ENCODE peak calls at places on chromosomes 7 and 10, in five cellular contexts. F is CD8-positive, alpha-beta T cell; P is cardiac muscle cell; Q is left ventricle myocardium inferior; A is ascending aorta. C is an unnamed sample.

GRCh38 chr7:84548366-84549085 is 353.9 kb upstream of the SEMA3A start:
- DNase-seq in F (no peak), P (peak; percentile 48), Q (no peak), A (no peak), C (peak; percentile 22)

GRCh38 chr7:22350466-22351328 is 6.3 kb downstream of the RAPGEF5 start:
- DNase-seq in F (no peak), P (peak; percentile 45), Q (no peak), A (no peak), C (peak; percentile 76)

GRCh38 chr7:50598455-50599343 is 33.5 kb upstream of the DDC start:
- DNase-seq in F (no peak), P (no peak), Q (no peak), A (no peak), C (no peak)

GRCh38 chr7:32957326-32958045 is at the start of gene FKBP9:
- DNase-seq in F (no peak), P (peak; percentile 94), Q (peak; percentile 86), A (peak; percentile 84), C (peak; percentile 53)

GRCh38 chr10:62466590-62466989 is 92.4 kb downstream of the ZNF365 start:
- DNase-seq in F (no peak), P (no peak), Q (no peak), A (no peak), C (no peak)

GRCh38 chr7:43119371-43120069 is 7.1 kb downstream of the HECW1 start:
- DNase-seq in F (no peak), P (peak; percentile 79), Q (no peak), A (no peak), C (peak; percentile 77)

GRCh38 chr10:28719789-28720436 is 42.6 kb downstream of the BAMBI start:
- DNase-seq in F (no peak), P (peak; percentile 73), Q (no peak), A (no peak), C (no peak)

GRCh38 chr10:132249824-132250375 is 57.9 kb downstream of the STK32C start:
- DNase-seq in F (no peak), P (peak; percentile 33), Q (no peak), A (no peak), C (no peak)

GRCh38 chr10:71270301-71270777 is 48.7 kb upstream of the SLC29A3 start:
- DNase-seq in F (no peak), P (peak; percentile 85), Q (no peak), A (no peak), C (peak; percentile 78)

GRCh38 chr7:144437370-144438191 is 34.1 kb upstream of the NOBOX start:
- DNase-seq in F (peak; percentile 1), P (peak; percentile 84), Q (no peak), A (peak; percentile 65), C (peak; percentile 86)

GRCh38 chr7:30921540-30921930 is 9.9 kb downstream of the AQP1 start:
- DNase-seq in F (no peak), P (no peak), Q (peak; percentile 13), A (no peak), C (no peak)

GRCh38 chr7:138935438-138936079 is 45.6 kb downstream of the KIAA1549 start:
- DNase-seq in F (no peak), P (peak; percentile 69), Q (no peak), A (no peak), C (peak; percentile 86)

GRCh38 chr7:80764132-80764531 is 125.7 kb downstream of the CD36 start:
- DNase-seq in F (no peak), P (no peak), Q (no peak), A (no peak), C (no peak)

GRCh38 chr10:131576341-131577177 is 265.0 kb upstream of the TCERG1L start:
- DNase-seq in F (no peak), P (no peak), Q (no peak), A (peak; percentile 41), C (no peak)

GRCh38 chr10:94780844-94781243 is 18.4 kb downstream of the CYP2C19 start:
- DNase-seq in F (no peak), P (no peak), Q (no peak), A (no peak), C (no peak)

GRCh38 chr7:36868727-36869411 is 144.6 kb upstream of the AOAH start:
- DNase-seq in F (no peak), P (no peak), Q (no peak), A (no peak), C (no peak)

GRCh38 chr7:114026486-114027089 is 107.8 kb upstream of the PPP1R3A start:
- DNase-seq in F (no peak), P (peak; percentile 68), Q (no peak), A (no peak), C (peak; percentile 41)

GRCh38 chr10:23994459-23995046 is 214.4 kb upstream of the KIAA1217 start:
- DNase-seq in F (no peak), P (peak; percentile 69), Q (peak; percentile 36), A (peak; percentile 69), C (peak; percentile 44)

GRCh38 chr7:148930335-148930734 is 46.2 kb upstream of the EZH2 start:
- DNase-seq in F (no peak), P (no peak), Q (no peak), A (no peak), C (no peak)

GRCh38 chr7:6121141-6121540 is 90.0 kb downstream of the ANKRD61 start:
- DNase-seq in F (no peak), P (peak; percentile 8), Q (no peak), A (no peak), C (peak; percentile 13)

GRCh38 chr7:6116216-6116615 is 85.0 kb downstream of the ANKRD61 start:
- DNase-seq in F (no peak), P (no peak), Q (no peak), A (no peak), C (no peak)

GRCh38 chr7:6117533-6117932 is 86.4 kb downstream of the ANKRD61 start:
- DNase-seq in F (no peak), P (no peak), Q (no peak), A (no peak), C (no peak)
- H3K36me3 ChIP-seq in F (peaks cover 27% of the 10 kb centered on the region), P (peaks cover 38% of the 10 kb centered on the region), Q (peaks cover 87% of the 10 kb centered on the region), A (peaks cover 84% of the 10 kb centered on the region), C (peaks cover 53% of the 10 kb centered on the region)

GRCh38 chr7:73622527-73622908 is 1.8 kb downstream of the MLXIPL start:
- DNase-seq in F (no peak), P (no peak), Q (no peak), A (no peak), C (no peak)
- H3K27me3 ChIP-seq in F (peaks cover 27% of the 10 kb centered on the region), P (peaks cover 44% of the 10 kb centered on the region), Q (peaks cover 69% of the 10 kb centered on the region), A (peaks cover 22% of the 10 kb centered on the region), C (peaks cover 43% of the 10 kb centered on the region)

GRCh38 chr7:5332579-5332978 is 49.8 kb downstream of the SLC29A4 start:
- DNase-seq in F (no peak), P (no peak), Q (no peak), A (no peak), C (no peak)
- H3K36me3 ChIP-seq in F (peaks cover 11% of the 10 kb centered on the region), P (peaks cover 34% of the 10 kb centered on the region), Q (peaks cover 83% of the 10 kb centered on the region), A (peaks cover 92% of the 10 kb centered on the region), C (peaks cover 23% of the 10 kb centered on the region)

DNA sequence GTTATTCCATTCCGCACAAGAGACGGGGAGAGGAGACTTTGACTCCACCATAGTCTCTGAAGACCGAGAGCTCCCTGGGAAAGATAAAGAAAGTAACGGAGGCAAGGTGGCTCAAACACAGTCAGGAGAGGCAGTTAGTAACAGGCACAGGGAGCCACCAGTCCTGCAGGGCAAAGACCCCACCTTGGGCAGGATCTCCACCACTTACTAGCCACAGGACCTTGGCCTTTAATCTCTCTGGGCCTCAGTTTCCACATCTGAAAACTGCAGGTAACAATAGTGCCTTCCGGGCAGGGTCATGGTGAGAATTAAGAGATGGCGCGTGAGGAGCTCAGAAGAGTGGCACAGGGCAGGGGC is 100.3 kb downstream of the TNS3 start:
- DNase-seq in F (no peak), P (no peak), Q (no peak), A (no peak), C (no peak)
- H3K27me3 ChIP-seq in F (no peaks in the 10 kb centered on the region), P (no peaks in the 10 kb centered on the region), Q (no peaks in the 10 kb centered on the region), A (no peaks in the 10 kb centered on the region), C (no peaks in the 10 kb centered on the region)

DNA sequence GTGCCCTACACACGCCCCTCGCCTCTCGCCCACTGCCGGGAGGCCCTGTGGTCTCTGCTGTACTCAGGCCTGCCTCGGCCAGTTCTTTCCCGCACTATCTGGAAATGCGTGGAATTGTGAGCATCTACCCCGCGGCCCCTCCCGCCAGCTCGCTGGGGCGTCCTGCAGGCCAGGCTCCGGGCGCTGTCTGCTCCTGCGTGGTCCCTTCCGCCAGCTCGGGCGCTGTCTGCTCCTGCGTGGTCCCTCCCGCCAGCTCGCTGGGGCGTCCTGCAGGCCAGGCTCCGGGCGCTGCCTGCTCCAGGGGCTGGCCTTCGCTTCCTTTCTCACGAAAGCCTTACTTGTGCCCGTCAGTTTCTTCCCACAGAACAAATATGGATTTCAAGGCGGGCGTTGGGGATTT is 14.9 kb downstream of the GET4 start:
- DNase-seq in F (no peak), P (no peak), Q (no peak), A (no peak), C (no peak)
- H3K36me3 ChIP-seq in F (peaks cover 66% of the 10 kb centered on the region), P (peaks cover 33% of the 10 kb centered on the region), Q (peaks cover 86% of the 10 kb centered on the region), A (peaks cover 87% of the 10 kb centered on the region), C (peaks cover 50% of the 10 kb centered on the region)

GRCh38 chr7:151812967-151813366 is 63.9 kb downstream of the PRKAG2 start:
- DNase-seq in F (no peak), P (no peak), Q (no peak), A (no peak), C (no peak)

GRCh38 chr7:151813997-151814396 is 62.9 kb downstream of the PRKAG2 start:
- DNase-seq in F (no peak), P (peak; percentile 23), Q (no peak), A (no peak), C (no peak)

GRCh38 chr7:151814400-151814914 is 62.5 kb downstream of the PRKAG2 start:
- DNase-seq in F (no peak), P (no peak), Q (no peak), A (no peak), C (no peak)

GRCh38 chr7:151815419-151815818 is 61.5 kb downstream of the PRKAG2 start:
- DNase-seq in F (no peak), P (no peak), Q (no peak), A (no peak), C (no peak)

GRCh38 chr7:151813445-151813844 is 63.5 kb downstream of the PRKAG2 start:
- DNase-seq in F (no peak), P (no peak), Q (peak; percentile 3), A (no peak), C (no peak)
- H3K27me3 ChIP-seq in F (no peaks in the 10 kb centered on the region), P (peaks cover 22% of the 10 kb centered on the region), Q (no peaks in the 10 kb centered on the region), A (no peaks in the 10 kb centered on the region), C (peaks cover 31% of the 10 kb centered on the region)

GRCh38 chr7:12351843-12352242 is 51.8 kb downstream of the VWDE start:
- DNase-seq in F (no peak), P (no peak), Q (no peak), A (no peak), C (no peak)
- H3K36me3 ChIP-seq in F (no peaks in the 10 kb centered on the region), P (peaks cover 49% of the 10 kb centered on the region), Q (no peaks in the 10 kb centered on the region), A (no peaks in the 10 kb centered on the region), C (no peaks in the 10 kb centered on the region)

C was measured in brain microvascular endothelial cell.